ENCODE peak calls at places on chromosomes 11 and 22, in five cellular contexts. One of them, this sample, is unnamed.
A peak's percentile ranks its signal among the peaks of the same experiment; 100 is the strongest.

GRCh38 chr11:63683133-63683991 is 2.1 kb downstream of the RTN3 start:
- DNase-seq in EL: peak; percentile 38
- DNase-seq in activated CD8-positive, alpha-beta memory T cell treated with anti-CD3 and anti-CD28 coated beads, Interleukin-2, amount 10 ng/mL, durations not matched to agents 7 days and 5 days: no peak
- DNase-seq in choroid plexus epithelial cell: no peak
- DNase-seq in NCI-H2081: no peak
- DNase-seq in this sample: no peak

GRCh38 chr11:85627332-85627997 is at the start of gene DLG2:
- DNase-seq in EL: peak; percentile 53
- DNase-seq in activated CD8-positive, alpha-beta memory T cell treated with anti-CD3 and anti-CD28 coated beads, Interleukin-2, amount 10 ng/mL, durations not matched to agents 7 days and 5 days: no peak
- DNase-seq in choroid plexus epithelial cell: peak; percentile 24
- DNase-seq in NCI-H2081: no peak
- DNase-seq in this sample: no peak

GRCh38 chr22:40544758-40545157 is 91.8 kb downstream of the MRTFA start:
- DNase-seq in EL: no peak
- DNase-seq in activated CD8-positive, alpha-beta memory T cell treated with anti-CD3 and anti-CD28 coated beads, Interleukin-2, amount 10 ng/mL, durations not matched to agents 7 days and 5 days: no peak
- DNase-seq in choroid plexus epithelial cell: no peak
- DNase-seq in NCI-H2081: no peak
- DNase-seq in this sample: no peak

GRCh38 chr11:46896719-46897406 is 21.5 kb downstream of the LRP4 start:
- DNase-seq in EL: peak; percentile 57
- DNase-seq in activated CD8-positive, alpha-beta memory T cell treated with anti-CD3 and anti-CD28 coated beads, Interleukin-2, amount 10 ng/mL, durations not matched to agents 7 days and 5 days: no peak
- DNase-seq in choroid plexus epithelial cell: peak; percentile 79
- DNase-seq in NCI-H2081: peak; percentile 8
- DNase-seq in this sample: peak; percentile 57

GRCh38 chr11:126155402-126156187 is 55.9 kb downstream of the RPUSD4 start:
- DNase-seq in EL: no peak
- DNase-seq in activated CD8-positive, alpha-beta memory T cell treated with anti-CD3 and anti-CD28 coated beads, Interleukin-2, amount 10 ng/mL, durations not matched to agents 7 days and 5 days: no peak
- DNase-seq in choroid plexus epithelial cell: no peak
- DNase-seq in NCI-H2081: no peak
- DNase-seq in this sample: no peak

GRCh38 chr11:6655790-6656580 is at the start of gene DCHS1:
- DNase-seq in EL: no peak
- DNase-seq in activated CD8-positive, alpha-beta memory T cell treated with anti-CD3 and anti-CD28 coated beads, Interleukin-2, amount 10 ng/mL, durations not matched to agents 7 days and 5 days: no peak
- DNase-seq in choroid plexus epithelial cell: no peak
- DNase-seq in NCI-H2081: no peak
- DNase-seq in this sample: no peak

GRCh38 chr11:96001037-96001436 is 77.1 kb upstream of the MTMR2 start:
- DNase-seq in EL: no peak
- DNase-seq in activated CD8-positive, alpha-beta memory T cell treated with anti-CD3 and anti-CD28 coated beads, Interleukin-2, amount 10 ng/mL, durations not matched to agents 7 days and 5 days: no peak
- DNase-seq in choroid plexus epithelial cell: peak; percentile 60
- DNase-seq in NCI-H2081: no peak
- DNase-seq in this sample: no peak

GRCh38 chr11:74743640-74744039 is 5.0 kb upstream of the RNF169 start:
- DNase-seq in EL: no peak
- DNase-seq in activated CD8-positive, alpha-beta memory T cell treated with anti-CD3 and anti-CD28 coated beads, Interleukin-2, amount 10 ng/mL, durations not matched to agents 7 days and 5 days: peak; percentile 29
- DNase-seq in choroid plexus epithelial cell: no peak
- DNase-seq in NCI-H2081: no peak
- DNase-seq in this sample: no peak

GRCh38 chr11:32012066-32012465 is 78.8 kb upstream of the RCN1 start:
- DNase-seq in EL: no peak
- DNase-seq in activated CD8-positive, alpha-beta memory T cell treated with anti-CD3 and anti-CD28 coated beads, Interleukin-2, amount 10 ng/mL, durations not matched to agents 7 days and 5 days: no peak
- DNase-seq in choroid plexus epithelial cell: no peak
- DNase-seq in NCI-H2081: no peak
- DNase-seq in this sample: no peak

GRCh38 chr22:20571531-20572007 is 64.2 kb downstream of the MED15 start:
- DNase-seq in EL: no peak
- DNase-seq in activated CD8-positive, alpha-beta memory T cell treated with anti-CD3 and anti-CD28 coated beads, Interleukin-2, amount 10 ng/mL, durations not matched to agents 7 days and 5 days: peak; percentile 79
- DNase-seq in choroid plexus epithelial cell: peak; percentile 44
- DNase-seq in NCI-H2081: no peak
- DNase-seq in this sample: peak; percentile 34

GRCh38 chr11:92380882-92381281 is 156.3 kb downstream of the FAT3 start:
- DNase-seq in EL: peak; percentile 87
- DNase-seq in activated CD8-positive, alpha-beta memory T cell treated with anti-CD3 and anti-CD28 coated beads, Interleukin-2, amount 10 ng/mL, durations not matched to agents 7 days and 5 days: no peak
- DNase-seq in choroid plexus epithelial cell: peak; percentile 55
- DNase-seq in NCI-H2081: no peak
- DNase-seq in this sample: no peak

GRCh38 chr22:17536269-17536668 is 27.0 kb upstream of the SLC25A18 start:
- DNase-seq in EL: no peak
- DNase-seq in activated CD8-positive, alpha-beta memory T cell treated with anti-CD3 and anti-CD28 coated beads, Interleukin-2, amount 10 ng/mL, durations not matched to agents 7 days and 5 days: no peak
- DNase-seq in choroid plexus epithelial cell: no peak
- DNase-seq in NCI-H2081: no peak
- DNase-seq in this sample: no peak

GRCh38 chr11:131760191-131760951 is 390.0 kb downstream of the NTM start:
- DNase-seq in EL: peak; percentile 85
- DNase-seq in activated CD8-positive, alpha-beta memory T cell treated with anti-CD3 and anti-CD28 coated beads, Interleukin-2, amount 10 ng/mL, durations not matched to agents 7 days and 5 days: no peak
- DNase-seq in choroid plexus epithelial cell: peak; percentile 89
- DNase-seq in NCI-H2081: no peak
- DNase-seq in this sample: no peak

GRCh38 chr11:32829680-32830412 is at the start of gene PRRG4:
- DNase-seq in EL: peak; percentile 56
- DNase-seq in activated CD8-positive, alpha-beta memory T cell treated with anti-CD3 and anti-CD28 coated beads, Interleukin-2, amount 10 ng/mL, durations not matched to agents 7 days and 5 days: peak; percentile 66
- DNase-seq in choroid plexus epithelial cell: peak; percentile 38
- DNase-seq in NCI-H2081: peak; percentile 56
- DNase-seq in this sample: no peak

GRCh38 chr11:32071811-32072210 is 19.1 kb upstream of the RCN1 start:
- DNase-seq in EL: peak; percentile 72
- DNase-seq in activated CD8-positive, alpha-beta memory T cell treated with anti-CD3 and anti-CD28 coated beads, Interleukin-2, amount 10 ng/mL, durations not matched to agents 7 days and 5 days: no peak
- DNase-seq in choroid plexus epithelial cell: peak; percentile 83
- DNase-seq in NCI-H2081: no peak
- DNase-seq in this sample: no peak

GRCh38 chr11:69914286-69915150 is 95.3 kb upstream of the FGF3 start:
- DNase-seq in EL: no peak
- DNase-seq in activated CD8-positive, alpha-beta memory T cell treated with anti-CD3 and anti-CD28 coated beads, Interleukin-2, amount 10 ng/mL, durations not matched to agents 7 days and 5 days: no peak
- DNase-seq in choroid plexus epithelial cell: no peak
- DNase-seq in NCI-H2081: no peak
- DNase-seq in this sample: no peak

GRCh38 chr22:35150163-35151107 is 84.5 kb downstream of the ISX start:
- DNase-seq in EL: peak; percentile 56
- DNase-seq in activated CD8-positive, alpha-beta memory T cell treated with anti-CD3 and anti-CD28 coated beads, Interleukin-2, amount 10 ng/mL, durations not matched to agents 7 days and 5 days: peak; percentile 73
- DNase-seq in choroid plexus epithelial cell: peak; percentile 50
- DNase-seq in NCI-H2081: peak; percentile 7
- DNase-seq in this sample: peak; percentile 32

GRCh38 chr11:117950999-117951961 is 22.1 kb upstream of the TMPRSS13 start:
- DNase-seq in EL: no peak
- DNase-seq in activated CD8-positive, alpha-beta memory T cell treated with anti-CD3 and anti-CD28 coated beads, Interleukin-2, amount 10 ng/mL, durations not matched to agents 7 days and 5 days: peak; percentile 78
- DNase-seq in choroid plexus epithelial cell: no peak
- DNase-seq in NCI-H2081: no peak
- DNase-seq in this sample: no peak

This sample was measured in SHP77.